ENCODE peak calls at places on chromosome 3, in ten cellular contexts. R, B, L, Y, D, V, I, F, C and H are unnamed samples. For H3K4me1, the result is how much of the 10 kb centered on the place peaks cover.

GRCh38 chr3:115270849-115271248 is 123.8 kb upstream of the ZBTB20 start:
- DNase-seq in R (no peak), B (no peak), L (no peak), Y (no peak), D (no peak), V (no peak), I (no peak), F (no peak), C (no peak), H (no peak)

GRCh38 chr3:20108869-20109268 is 68.6 kb downstream of the KAT2B start:
- DNase-seq in R (no peak), B (no peak), L (no peak), Y (no peak), D (no peak), V (no peak), I (no peak), F (no peak), C (no peak), H (no peak)

GRCh38 chr3:141652349-141652748 is 85.7 kb upstream of the RNF7 start:
- DNase-seq in R (no peak), B (no peak), L (no peak), Y (no peak), D (no peak), V (no peak), I (no peak), F (no peak), C (no peak), H (no peak)

GRCh38 chr3:156711113-156711512 is 36.7 kb downstream of the TIPARP start:
- DNase-seq in R (no peak), B (no peak), L (no peak), Y (no peak), D (no peak), V (no peak), I (no peak), F (no peak), C (no peak), H (no peak)

GRCh38 chr3:128804017-128804816 is 75.2 kb upstream of the ACAD9 start:
- DNase-seq in R (no peak), B (no peak), L (no peak), Y (no peak), D (no peak), V (no peak), I (no peak), F (peak), C (no peak), H (no peak)

GRCh38 chr3:24259901-24260512 is 234.6 kb downstream of the THRB start:
- DNase-seq in R (no peak), B (no peak), L (peak), Y (no peak), D (no peak), V (no peak), I (no peak), F (no peak), C (no peak), H (no peak)

GRCh38 chr3:184496933-184497332 is 64.7 kb upstream of the EPHB3 start:
- DNase-seq in R (no peak), B (no peak), L (no peak), Y (no peak), D (no peak), V (peak), I (no peak), F (no peak), C (no peak), H (no peak)

GRCh38 chr3:133835961-133836360 is 30.3 kb downstream of the SRPRB start:
- DNase-seq in R (no peak), B (no peak), L (no peak), Y (no peak), D (peak), V (peak), I (no peak), F (no peak), C (no peak), H (no peak)

GRCh38 chr3:141237701-141238521 is 6.3 kb downstream of the PXYLP1 start:
- DNase-seq in R (no peak), B (no peak), L (no peak), Y (no peak), D (no peak), V (no peak), I (no peak), F (no peak), C (no peak), H (no peak)

GRCh38 chr3:186057594-186057993 is 51.3 kb downstream of the ETV5 start:
- DNase-seq in R (no peak), B (peak), L (no peak), Y (no peak), D (no peak), V (no peak), I (no peak), F (no peak), C (no peak), H (no peak)

GRCh38 chr3:53046171-53047170 is 598 bp upstream of the SFMBT1 start:
- DNase-seq in R (no peak), B (peak), L (peak), Y (peak), D (peak), V (peak), I (peak), F (peak), C (peak), H (peak)

GRCh38 chr3:132448211-132448961 is 31.1 kb downstream of the DNAJC13 start:
- DNase-seq in R (no peak), B (no peak), L (peak), Y (no peak), D (no peak), V (peak), I (no peak), F (no peak), C (peak), H (no peak)

GRCh38 chr3:136311971-136312370 is 61.8 kb downstream of the PCCB start:
- DNase-seq in R (no peak), B (no peak), L (no peak), Y (no peak), D (no peak), V (no peak), I (no peak), F (no peak), C (no peak), H (no peak)

GRCh38 chr3:72855001-72855400 is 6.8 kb upstream of the SHQ1 start:
- DNase-seq in R (no peak), B (no peak), L (no peak), Y (no peak), D (no peak), V (no peak), I (no peak), F (no peak), C (no peak), H (no peak)

GRCh38 chr3:52792413-52792812 is 2.2 kb upstream of the ITIH3 start:
- DNase-seq in R (no peak), B (no peak), L (no peak), Y (peak), D (no peak), V (no peak), I (no peak), F (no peak), C (no peak), H (no peak)

GRCh38 chr3:46215810-46216414 is 7.8 kb upstream of the CCR1 start:
- DNase-seq in R (no peak), B (no peak), L (no peak), Y (no peak), D (no peak), V (no peak), I (no peak), F (no peak), C (no peak), H (no peak)

GRCh38 chr3:134535186-134535974 is 49.5 kb downstream of the CEP63 start:
- DNase-seq in R (no peak), B (no peak), L (no peak), Y (no peak), D (no peak), V (no peak), I (no peak), F (no peak), C (no peak), H (no peak)

GRCh38 chr3:24149032-24149431 is 203.9 kb downstream of the NR1D2 start:
- DNase-seq in R (no peak), B (no peak), L (no peak), Y (peak), D (no peak), V (no peak), I (no peak), F (no peak), C (no peak), H (no peak)

GRCh38 chr3:107574650-107575049 is 51.9 kb downstream of the BBX start:
- DNase-seq in R (peak), B (no peak), L (no peak), Y (peak), D (no peak), V (no peak), I (no peak), F (no peak), C (no peak), H (no peak)

GRCh38 chr3:65751123-65751700 is 287.5 kb downstream of the MAGI1 start:
- DNase-seq in R (peak), B (peak), L (no peak), Y (peak), D (no peak), V (peak), I (no peak), F (no peak), C (no peak), H (peak)

GRCh38 chr3:194040501-194041273 is 95.3 kb upstream of the HES1 start:
- DNase-seq in R (no peak), B (no peak), L (no peak), Y (no peak), D (no peak), V (no peak), I (no peak), F (no peak), C (no peak), H (no peak)

GRCh38 chr3:32216172-32216783 is 22.2 kb upstream of the CMTM8 start:
- DNase-seq in R (no peak), B (no peak), L (no peak), Y (no peak), D (no peak), V (peak), I (no peak), F (no peak), C (no peak), H (peak)

GRCh38 chr3:32885283-32885935 is 66.0 kb upstream of the CCR4 start:
- DNase-seq in R (no peak), B (no peak), L (no peak), Y (no peak), D (no peak), V (no peak), I (no peak), F (no peak), C (no peak), H (no peak)

GRCh38 chr3:14997941-14998340 is 50.6 kb downstream of the NR2C2 start:
- DNase-seq in R (no peak), B (no peak), L (no peak), Y (no peak), D (no peak), V (no peak), I (no peak), F (no peak), C (no peak), H (no peak)

GRCh38 chr3:66665021-66665695 is 164.3 kb upstream of the LRIG1 start:
- DNase-seq in R (no peak), B (no peak), L (no peak), Y (no peak), D (no peak), V (no peak), I (no peak), F (no peak), C (no peak), H (no peak)

GRCh38 chr3:49158108-49158709 is 7.9 kb downstream of the CCDC71 start:
- DNase-seq in R (peak), B (peak), L (no peak), Y (peak), D (no peak), V (peak), I (no peak), F (peak), C (no peak), H (peak)

GRCh38 chr3:115905871-115906270 is 282.6 kb downstream of the GAP43 start:
- DNase-seq in R (no peak), B (no peak), L (no peak), Y (no peak), D (no peak), V (no peak), I (no peak), F (no peak), C (no peak), H (no peak)

GRCh38 chr3:188948658-188949400 is 222.9 kb upstream of the TPRG1 start:
- DNase-seq in R (peak), B (peak), L (peak), Y (no peak), D (no peak), V (no peak), I (no peak), F (no peak), C (peak), H (peak)

GRCh38 chr3:136336329-136337100 is 86.4 kb downstream of the PCCB start:
- DNase-seq in R (no peak), B (no peak), L (no peak), Y (no peak), D (no peak), V (no peak), I (no peak), F (no peak), C (no peak), H (no peak)

GRCh38 chr3:38446287-38446686 is 7.4 kb upstream of the ACVR2B start:
- DNase-seq in R (no peak), B (no peak), L (no peak), Y (no peak), D (no peak), V (no peak), I (no peak), F (no peak), C (no peak), H (no peak)

GRCh38 chr3:173006006-173006405 is 135.0 kb downstream of the SPATA16 start:
- DNase-seq in R (no peak), B (no peak), L (no peak), Y (no peak), D (no peak), V (no peak), I (no peak), F (no peak), C (no peak), H (no peak)

GRCh38 chr3:132787616-132788015 is 65.4 kb upstream of the NPHP3 start:
- DNase-seq in R (no peak), B (no peak), L (no peak), Y (no peak), D (no peak), V (no peak), I (no peak), F (no peak), C (no peak), H (no peak)

GRCh38 chr3:173397161-173398110 is at the start of gene NLGN1:
- DNase-seq in R (no peak), B (peak), L (peak), Y (peak), D (peak), V (peak), I (peak), F (no peak), C (peak), H (peak)

GRCh38 chr3:10467904-10468610 is 37.3 kb downstream of the ATP2B2 start:
- DNase-seq in R (no peak), B (no peak), L (no peak), Y (no peak), D (no peak), V (no peak), I (no peak), F (no peak), C (no peak), H (no peak)

GRCh38 chr3:14392803-14393319 is 9.5 kb upstream of the SLC6A6 start:
- DNase-seq in R (no peak), B (no peak), L (no peak), Y (no peak), D (no peak), V (no peak), I (no peak), F (no peak), C (no peak), H (no peak)

GRCh38 chr3:61847784-61848462 is 286.6 kb downstream of the PTPRG start:
- DNase-seq in R (no peak), B (peak), L (peak), Y (no peak), D (peak), V (peak), I (no peak), F (no peak), C (peak), H (peak)

GRCh38 chr3:46642971-46643370 is 30.6 kb downstream of the FAM240A start:
- DNase-seq in R (no peak), B (no peak), L (no peak), Y (no peak), D (no peak), V (no peak), I (no peak), F (no peak), C (no peak), H (no peak)

GRCh38 chr3:187807086-187807862 is 62.0 kb upstream of the BCL6 start:
- DNase-seq in R (no peak), B (no peak), L (no peak), Y (no peak), D (no peak), V (no peak), I (no peak), F (no peak), C (no peak), H (no peak)

DNA sequence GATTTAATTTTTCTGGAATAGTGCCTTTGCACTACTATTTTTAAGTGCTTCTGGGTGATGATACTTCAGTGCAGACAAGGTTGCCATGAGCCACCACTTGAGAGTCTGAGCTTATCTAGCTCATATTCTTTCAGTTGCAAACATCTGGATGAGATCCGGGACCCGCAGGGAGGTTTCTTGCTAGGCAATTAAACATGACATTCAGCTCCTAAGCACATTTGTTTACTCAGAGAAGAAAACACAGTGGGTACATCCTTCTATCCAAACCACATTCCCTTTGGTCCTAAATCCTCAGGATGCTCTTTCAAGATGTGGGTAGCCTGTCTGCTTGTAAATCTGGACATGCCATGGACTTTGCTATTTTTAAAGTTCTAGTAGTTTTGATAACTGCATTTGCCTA is 12.0 kb downstream of the PLSCR1 start:
- DNase-seq in R (no peak), B (no peak), L (no peak), Y (no peak), D (no peak), V (no peak), I (no peak), F (no peak), C (no peak), H (no peak)
- H3K4me1 ChIP-seq in R (under half), B (under half), L (under half), Y (under half), D (under half), V (under half), I (under half), F (under half), C (under half), H (under half)

DNA sequence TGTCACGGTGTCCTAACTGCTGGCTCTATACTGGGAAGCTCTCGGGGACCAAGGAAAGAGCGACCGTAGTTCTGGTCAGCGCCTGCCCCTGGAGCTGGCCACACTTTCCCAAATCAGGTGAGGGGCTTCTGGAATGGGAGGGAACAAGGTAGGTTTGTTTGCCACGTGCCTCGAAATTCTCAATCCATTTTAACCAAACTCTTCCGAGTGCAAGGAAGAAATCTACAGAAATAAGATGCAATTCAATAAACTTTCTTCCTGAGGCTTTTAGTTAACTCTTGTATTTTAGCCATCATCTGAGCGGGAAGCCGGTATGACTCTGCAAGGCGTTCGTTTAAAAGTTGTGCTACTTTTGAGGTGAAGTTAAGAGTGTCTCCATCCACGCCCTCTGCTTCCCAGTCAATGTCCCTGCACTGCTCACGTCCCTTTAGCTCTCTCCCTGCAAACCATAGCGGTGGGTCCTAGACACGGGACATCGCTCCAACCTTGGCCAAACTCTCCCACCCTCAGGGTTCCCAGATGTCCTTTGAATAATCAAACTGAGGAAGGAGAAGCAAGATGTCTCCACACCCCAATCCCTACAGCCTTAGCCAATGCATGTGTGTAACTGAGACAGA is 595 bp downstream of the AGTR1 start:
- DNase-seq in R (no peak), B (no peak), L (no peak), Y (no peak), D (no peak), V (no peak), I (no peak), F (no peak), C (no peak), H (no peak)
- H3K4me1 ChIP-seq in R (under half), B (under half), L (under half), Y (under half), D (under half), V (under half), I (under half), F (under half), C (under half), H (under half)

DNA sequence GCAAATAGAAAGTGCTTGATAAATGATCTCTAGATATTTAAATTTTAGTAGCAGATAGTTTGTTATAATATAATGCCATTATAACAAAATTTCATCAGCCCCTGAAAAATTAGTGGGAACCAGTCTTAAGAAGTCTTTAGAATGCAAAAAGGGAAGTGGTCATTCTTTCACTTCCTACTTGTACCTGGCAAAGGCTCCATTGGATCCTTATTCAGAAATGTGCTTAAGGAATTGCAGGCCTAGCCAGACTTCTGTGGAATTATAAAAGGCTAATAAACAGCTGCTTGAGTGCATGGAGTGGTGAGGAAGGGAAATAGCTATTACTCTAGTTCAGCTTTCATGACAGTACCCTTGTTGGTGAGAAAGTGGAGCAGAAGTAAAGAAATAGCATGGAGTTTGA is 24.2 kb downstream of the PPM1L start:
- DNase-seq in R (no peak), B (no peak), L (no peak), Y (no peak), D (no peak), V (no peak), I (no peak), F (no peak), C (no peak), H (no peak)
- H3K4me1 ChIP-seq in R (under half), B (under half), L (under half), Y (under half), D (under half), V (under half), I (under half), F (under half), C (under half), H (under half)

GRCh38 chr3:109057616-109058015 is 60.3 kb downstream of the MORC1 start:
- DNase-seq in R (no peak), B (no peak), L (no peak), Y (no peak), D (no peak), V (no peak), I (no peak), F (no peak), C (no peak), H (no peak)
- H3K4me1 ChIP-seq in R (under half), B (under half), L (under half), Y (under half), D (under half), V (under half), I (under half), F (under half), C (under half), H (under half)

GRCh38 chr3:50165388-50166308 is 10.5 kb downstream of the SEMA3F start:
- DNase-seq in R (no peak), B (no peak), L (peak), Y (no peak), D (no peak), V (no peak), I (no peak), F (no peak), C (peak), H (no peak)
- H3K4me1 ChIP-seq in R (under half), B (under half), L (under half), Y (half or more), D (half or more), V (under half), I (under half), F (under half), C (under half), H (half or more)

DNA sequence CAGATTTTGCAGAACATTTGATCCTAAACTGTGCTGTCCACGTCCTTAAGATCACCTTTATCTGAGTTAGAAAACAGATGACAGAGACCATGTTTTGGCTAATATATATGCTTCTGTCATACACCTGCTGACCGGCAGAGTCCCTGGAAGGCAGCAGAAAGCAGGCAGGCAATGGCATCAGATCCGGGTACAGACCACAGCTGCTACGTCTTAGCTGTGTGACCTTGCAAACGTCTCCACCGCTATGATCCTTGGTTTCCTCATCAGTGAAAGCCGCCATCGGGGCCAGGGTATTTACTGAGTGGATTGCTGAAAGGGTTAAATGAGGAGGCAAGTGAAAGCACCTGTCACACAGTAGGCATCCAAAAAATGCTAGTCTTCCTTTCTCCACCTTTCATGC is 72.1 kb downstream of the ABTB1 start:
- DNase-seq in R (no peak), B (no peak), L (no peak), Y (no peak), D (no peak), V (no peak), I (no peak), F (no peak), C (no peak), H (no peak)
- H3K4me1 ChIP-seq in R (under half), B (under half), L (under half), Y (under half), D (half or more), V (under half), I (under half), F (under half), C (under half), H (under half)